ENCODE peak calls at places on chromosome 11, in eight cellular contexts. M is stimulated activated CD4-positive, alpha-beta T cell treated with anti-CD3 and anti-CD28 coated beads, Interleukin-12 subunit alpha, Interleukin-12 subunit beta, amount 100 ng/mL, for 48 hours; G is HuH-7.5; K is activated CD4-positive, alpha-beta T cell treated with anti-CD3 and anti-CD28 coated beads, Interleukin-2, amount 10 ng/mL, durations not matched to agents 7 days and 5 days; Q is pons; J is EH; D is tibial artery; X is CD14-positive monocyte. Y is an unnamed sample.

GRCh38 chr11:43222215-43222614 is 89.6 kb upstream of the API5 start:
- DNase-seq in X (no peak), K (no peak), G (no peak), M (no peak), J (peak; percentile 1), D (no peak), Q (no peak), Y (peak; percentile 1)

GRCh38 chr11:111540114-111540920 is at the start of gene LAYN:
- DNase-seq in K (no peak), G (no peak), X (no peak), D (peak; percentile 79), Q (peak; percentile 46), J (peak; percentile 87), M (no peak), Y (no peak)

GRCh38 chr11:84648413-84648812 is 978.7 kb downstream of the DLG2 start:
- DNase-seq in M (no peak), D (no peak), J (no peak), Q (no peak), K (no peak), G (no peak), X (no peak), Y (no peak)

GRCh38 chr11:74090701-74091100 is 80.1 kb downstream of the C2CD3 start:
- DNase-seq in X (no peak), Q (no peak), M (no peak), K (no peak), D (no peak), G (no peak), J (peak; percentile 23), Y (no peak)

GRCh38 chr11:119739021-119739703 is 10.2 kb upstream of the NECTIN1 start:
- DNase-seq in G (no peak), Q (no peak), J (no peak), K (no peak), D (no peak), X (no peak), M (no peak), Y (no peak)

GRCh38 chr11:73662445-73663157 is 16.2 kb downstream of the PLEKHB1 start:
- DNase-seq in J (peak; percentile 32), K (no peak), Q (no peak), D (no peak), G (no peak), M (no peak), X (no peak), Y (peak; percentile 8)

GRCh38 chr11:79160786-79161403 is 279.9 kb downstream of the TENM4 start:
- DNase-seq in M (no peak), Q (peak; percentile 48), K (no peak), D (no peak), G (no peak), X (no peak), J (no peak), Y (peak; percentile 18)

GRCh38 chr11:106493751-106494150 is 416.3 kb downstream of the AASDHPPT start:
- DNase-seq in G (no peak), M (no peak), J (no peak), Q (no peak), X (no peak), D (no peak), K (no peak), Y (no peak)

GRCh38 chr11:35178067-35178805 is 39.3 kb downstream of the CD44 start:
- DNase-seq in G (no peak), X (no peak), Q (no peak), D (no peak), K (no peak), J (no peak), M (no peak), Y (no peak)

GRCh38 chr11:28559497-28559896 is 451.3 kb downstream of the METTL15 start:
- DNase-seq in K (no peak), D (no peak), G (no peak), J (no peak), M (no peak), X (no peak), Q (no peak), Y (no peak)

GRCh38 chr11:117205211-117205818 is 6.1 kb downstream of the TAGLN start:
- DNase-seq in K (no peak), X (no peak), G (no peak), D (no peak), Q (no peak), M (no peak), J (peak; percentile 17), Y (no peak)

GRCh38 chr11:108766596-108767173 is 101.8 kb downstream of the DDX10 start:
- DNase-seq in J (no peak), M (no peak), X (no peak), G (no peak), Q (no peak), D (no peak), K (no peak), Y (no peak)

GRCh38 chr11:43735931-43736330 is 55.4 kb downstream of the HSD17B12 start:
- DNase-seq in Q (peak; percentile 19), J (peak; percentile 78), M (no peak), D (no peak), K (no peak), G (no peak), X (no peak), Y (peak; percentile 64)

GRCh38 chr11:102831128-102831708 is 12.2 kb downstream of the MMP3 start:
- DNase-seq in G (no peak), D (no peak), X (no peak), M (peak; percentile 2), K (no peak), J (peak; percentile 77), Q (peak; percentile 28), Y (peak; percentile 33)

GRCh38 chr11:30016588-30017363 is at the start of gene KCNA4:
- DNase-seq in D (no peak), G (no peak), Q (no peak), M (no peak), X (no peak), J (no peak), K (no peak), Y (peak; percentile 0)

GRCh38 chr11:134398079-134398444 is 14.0 kb downstream of the B3GAT1 start:
- DNase-seq in M (no peak), D (no peak), J (no peak), K (no peak), X (no peak), G (no peak), Q (peak; percentile 81), Y (no peak)